ENCODE peak calls at places on chromosomes 13 and 19, in seven cellular contexts. M is colonic mucosa, P is transverse colon, S is small intestine, T is Panc1, Z is neuronal stem cell, O is tibial artery. Q is an unnamed sample. For H3K9me3 and H3K4me1, the result is how much of the 10 kb centered on the place peaks cover.

GRCh38 chr13:112073245-112074138 is 6.5 kb downstream of the SOX1 start:
- DNase-seq in M (no peak), P (no peak), S (no peak), T (no peak), Z (peak), O (no peak), Q (no peak)

GRCh38 chr19:30135797-30136196 is 193.8 kb downstream of the URI1 start:
- DNase-seq in M (no peak), P (no peak), S (no peak), T (no peak), Z (no peak), O (no peak), Q (no peak)

GRCh38 chr13:71249031-71249430 is 618.0 kb downstream of the DACH1 start:
- DNase-seq in M (no peak), P (no peak), S (no peak), T (no peak), Z (no peak), O (no peak), Q (no peak)

GRCh38 chr13:100933841-100934240 is 259.2 kb upstream of the TMTC4 start:
- DNase-seq in M (no peak), P (no peak), S (no peak), T (no peak), Z (no peak), O (no peak), Q (no peak)

GRCh38 chr19:41740415-41741243 is 14.7 kb upstream of the CEACAM6 start:
- DNase-seq in M (no peak), P (no peak), S (peak), T (no peak), Z (no peak), O (no peak), Q (no peak)

GRCh38 chr13:98280176-98280510 is 103.1 kb upstream of the RNF113B start:
- DNase-seq in M (no peak), P (no peak), S (no peak), T (no peak), Z (no peak), O (no peak), Q (no peak)

GRCh38 chr19:11142528-11143171 is 12.9 kb downstream of the SPC24 start:
- DNase-seq in M (peak), P (peak), S (peak), T (peak), Z (peak), O (peak), Q (peak)

GRCh38 chr13:26342898-26343297 is 89.0 kb downstream of the CDK8 start:
- DNase-seq in M (no peak), P (no peak), S (no peak), T (no peak), Z (no peak), O (no peak), Q (no peak)

GRCh38 chr19:40521276-40521675 is 54.5 kb downstream of the SPTBN4 start:
- DNase-seq in M (no peak), P (no peak), S (no peak), T (no peak), Z (no peak), O (no peak), Q (no peak)

GRCh38 chr19:3358919-3359849 is 7.2 kb upstream of the NFIC start:
- DNase-seq in M (peak), P (peak), S (peak), T (no peak), Z (no peak), O (peak), Q (peak)

GRCh38 chr13:26839682-26840081 is 79.1 kb upstream of the GPR12 start:
- DNase-seq in M (no peak), P (no peak), S (no peak), T (no peak), Z (no peak), O (no peak), Q (no peak)

GRCh38 chr19:30731596-30731995 is 359.4 kb downstream of the ZNF536 start:
- DNase-seq in M (no peak), P (no peak), S (no peak), T (no peak), Z (no peak), O (no peak), Q (peak)

GRCh38 chr13:37918116-37919100 is 48.8 kb upstream of the TRPC4 start:
- DNase-seq in M (no peak), P (no peak), S (peak), T (no peak), Z (no peak), O (no peak), Q (no peak)

GRCh38 chr19:9818175-9818733 is 625 bp downstream of the FBXL12 start:
- DNase-seq in M (no peak), P (no peak), S (peak), T (no peak), Z (no peak), O (no peak), Q (no peak)

GRCh38 chr13:49214917-49215376 is 5.2 kb upstream of the MLNR start:
- DNase-seq in M (peak), P (peak), S (peak), T (no peak), Z (no peak), O (no peak), Q (no peak)

GRCh38 chr13:105207586-105208293 is 1327.7 kb downstream of the EFNB2 start:
- DNase-seq in M (no peak), P (no peak), S (no peak), T (no peak), Z (no peak), O (no peak), Q (no peak)

GRCh38 chr13:91721413-91721812 is 323.0 kb downstream of the GPC5 start:
- DNase-seq in M (no peak), P (no peak), S (no peak), T (no peak), Z (no peak), O (no peak), Q (no peak)

GRCh38 chr13:98488736-98489135 is 88.2 kb downstream of the STK24 start:
- DNase-seq in M (no peak), P (no peak), S (no peak), T (no peak), Z (no peak), O (no peak), Q (no peak)

GRCh38 chr13:109734002-109734785 is 52.2 kb downstream of the IRS2 start:
- DNase-seq in M (no peak), P (no peak), S (no peak), T (no peak), Z (no peak), O (no peak), Q (no peak)

GRCh38 chr13:50365683-50366391 is 350.6 kb downstream of the KCNRG start:
- DNase-seq in M (no peak), P (peak), S (peak), T (no peak), Z (no peak), O (no peak), Q (no peak)

GRCh38 chr13:41985788-41986508 is 25.0 kb upstream of the VWA8 start:
- DNase-seq in M (no peak), P (no peak), S (no peak), T (no peak), Z (no peak), O (no peak), Q (no peak)

GRCh38 chr19:18281082-18282020 is at the start of gene JUND:
- DNase-seq in M (peak), P (peak), S (peak), T (no peak), Z (peak), O (peak), Q (peak)

GRCh38 chr13:23570931-23571330 is 719 bp downstream of the TNFRSF19 start:
- DNase-seq in M (no peak), P (no peak), S (no peak), T (no peak), Z (no peak), O (no peak), Q (no peak)

GRCh38 chr19:38852231-38853044 is 2.7 kb upstream of the HNRNPL start:
- DNase-seq in M (peak), P (peak), S (peak), T (no peak), Z (no peak), O (peak), Q (no peak)

GRCh38 chr19:10812902-10813404 is 23.1 kb downstream of the TMED1 start:
- DNase-seq in M (no peak), P (peak), S (no peak), T (no peak), Z (no peak), O (peak), Q (peak)

GRCh38 chr13:98450012-98450411 is 126.9 kb downstream of the STK24 start:
- DNase-seq in M (no peak), P (no peak), S (no peak), T (no peak), Z (no peak), O (no peak), Q (no peak)

GRCh38 chr19:55242517-55242916 is 14.0 kb upstream of the TMEM86B start:
- DNase-seq in M (no peak), P (no peak), S (no peak), T (no peak), Z (no peak), O (no peak), Q (no peak)

GRCh38 chr13:92838786-92839185 is 387.8 kb upstream of the GPC6 start:
- DNase-seq in M (no peak), P (no peak), S (no peak), T (no peak), Z (no peak), O (no peak), Q (no peak)

GRCh38 chr19:53916004-53916403 is 6.9 kb downstream of the CACNG7 start:
- DNase-seq in M (no peak), P (no peak), S (no peak), T (no peak), Z (no peak), O (no peak), Q (no peak)

GRCh38 chr13:27919934-27920676 is at the start of gene PDX1:
- DNase-seq in M (peak), P (peak), S (peak), T (no peak), Z (peak), O (no peak), Q (peak)

GRCh38 chr13:76610819-76611415 is 275.3 kb downstream of the KCTD12 start:
- DNase-seq in M (no peak), P (no peak), S (no peak), T (no peak), Z (no peak), O (no peak), Q (no peak)

GRCh38 chr19:4310247-4311121 is 6.1 kb downstream of the FSD1 start:
- DNase-seq in M (peak), P (peak), S (peak), T (no peak), Z (no peak), O (no peak), Q (no peak)

GRCh38 chr19:48152552-48152951 is 17.6 kb downstream of the LIG1 start:
- DNase-seq in M (peak), P (peak), S (peak), T (no peak), Z (peak), O (peak), Q (peak)

GRCh38 chr19:33100894-33101644 is 20.1 kb downstream of the GPATCH1 start:
- DNase-seq in M (peak), P (peak), S (peak), T (peak), Z (no peak), O (no peak), Q (no peak)

GRCh38 chr19:49894879-49895565 is 1.7 kb downstream of the IL4I1 start:
- DNase-seq in M (no peak), P (no peak), S (no peak), T (no peak), Z (no peak), O (no peak), Q (no peak)

GRCh38 chr19:34990578-34991192 is 9.4 kb upstream of the GRAMD1A start:
- DNase-seq in M (no peak), P (no peak), S (no peak), T (no peak), Z (no peak), O (peak), Q (no peak)

DNA sequence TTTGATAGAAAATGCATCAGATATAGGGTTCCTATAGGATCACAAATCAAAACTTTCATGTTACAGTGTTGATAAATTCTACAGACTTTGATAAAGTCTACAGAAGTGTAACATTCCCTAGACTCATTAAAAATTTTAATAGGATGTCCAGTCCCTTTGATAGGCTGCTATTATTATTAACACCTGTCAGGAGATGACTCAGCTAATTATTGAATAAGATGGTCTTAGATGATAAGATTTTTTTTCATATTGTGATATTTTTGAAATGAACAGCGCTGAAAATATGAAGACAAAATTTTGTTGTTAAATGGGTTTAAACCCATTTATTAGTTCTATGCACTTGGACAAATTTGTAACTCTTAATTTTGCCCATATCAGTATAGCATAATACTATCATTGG is 356.8 kb upstream of the SLITRK1 start:
- DNase-seq in M (no peak), P (no peak), S (no peak), T (no peak), Z (no peak), O (no peak), Q (no peak)
- H3K9me3 ChIP-seq in M (under half), P (under half), S (under half), T (under half), Z (under half), O (under half), Q (under half)

GRCh38 chr13:44312898-44313551 is 60.6 kb upstream of the SERP2 start:
- DNase-seq in M (peak), P (no peak), S (peak), T (peak), Z (no peak), O (no peak), Q (no peak)
- H3K4me1 ChIP-seq in M (under half), P (under half), S (under half), T (under half), Z (under half), O (under half), Q (under half)

DNA sequence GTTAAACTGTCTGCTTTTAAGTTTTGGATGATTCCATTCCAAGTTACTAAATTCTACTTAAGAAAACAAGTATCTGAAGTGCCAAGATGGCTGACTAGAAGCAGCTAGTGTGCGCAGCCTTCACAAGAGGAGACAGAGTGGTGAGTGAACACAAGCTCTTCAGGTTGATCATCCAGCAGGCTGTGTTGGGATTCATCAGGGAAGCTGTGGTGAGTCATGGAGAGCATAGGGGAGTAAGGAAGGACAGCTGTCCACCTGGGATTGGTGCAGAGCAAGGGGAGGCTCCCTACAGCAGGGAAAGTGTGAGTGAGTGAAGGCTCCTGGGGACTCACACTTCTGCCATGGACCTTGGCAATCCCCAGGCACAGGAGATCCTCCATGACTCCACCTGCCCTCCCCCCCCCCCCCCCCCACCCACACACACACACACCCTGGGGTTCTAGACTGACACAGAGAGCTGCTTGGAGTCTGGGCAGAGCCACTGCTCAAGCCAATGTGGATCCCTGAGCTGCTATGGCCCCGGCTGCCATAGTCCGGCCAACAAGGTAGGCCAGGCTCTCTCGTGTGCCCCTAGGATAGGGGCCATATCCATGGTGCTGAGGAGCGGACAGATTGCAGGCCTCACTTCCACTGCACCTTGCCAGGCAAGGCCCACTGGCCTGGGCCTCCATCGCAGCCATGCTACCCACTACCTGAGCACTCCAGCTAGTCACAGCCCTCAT is 23.5 kb downstream of the SLC25A15 start:
- DNase-seq in M (no peak), P (no peak), S (peak), T (no peak), Z (no peak), O (no peak), Q (no peak)
- H3K9me3 ChIP-seq in M (under half), P (under half), S (under half), T (under half), Z (under half), O (under half), Q (under half)

GRCh38 chr19:13116282-13117175 is at the start of gene TRMT1:
- DNase-seq in M (peak), P (peak), S (peak), T (peak), Z (peak), O (peak), Q (peak)

GRCh38 chr19:13119654-13120053 is 1.6 kb downstream of the NACC1 start:
- DNase-seq in M (no peak), P (no peak), S (no peak), T (no peak), Z (no peak), O (no peak), Q (no peak)

GRCh38 chr19:13117772-13118423 is at the start of gene NACC1:
- DNase-seq in M (peak), P (peak), S (peak), T (peak), Z (peak), O (peak), Q (peak)

GRCh38 chr19:13117176-13117771 is 734 bp upstream of the TRMT1 start:
- DNase-seq in M (no peak), P (no peak), S (no peak), T (no peak), Z (no peak), O (no peak), Q (no peak)

DNA sequence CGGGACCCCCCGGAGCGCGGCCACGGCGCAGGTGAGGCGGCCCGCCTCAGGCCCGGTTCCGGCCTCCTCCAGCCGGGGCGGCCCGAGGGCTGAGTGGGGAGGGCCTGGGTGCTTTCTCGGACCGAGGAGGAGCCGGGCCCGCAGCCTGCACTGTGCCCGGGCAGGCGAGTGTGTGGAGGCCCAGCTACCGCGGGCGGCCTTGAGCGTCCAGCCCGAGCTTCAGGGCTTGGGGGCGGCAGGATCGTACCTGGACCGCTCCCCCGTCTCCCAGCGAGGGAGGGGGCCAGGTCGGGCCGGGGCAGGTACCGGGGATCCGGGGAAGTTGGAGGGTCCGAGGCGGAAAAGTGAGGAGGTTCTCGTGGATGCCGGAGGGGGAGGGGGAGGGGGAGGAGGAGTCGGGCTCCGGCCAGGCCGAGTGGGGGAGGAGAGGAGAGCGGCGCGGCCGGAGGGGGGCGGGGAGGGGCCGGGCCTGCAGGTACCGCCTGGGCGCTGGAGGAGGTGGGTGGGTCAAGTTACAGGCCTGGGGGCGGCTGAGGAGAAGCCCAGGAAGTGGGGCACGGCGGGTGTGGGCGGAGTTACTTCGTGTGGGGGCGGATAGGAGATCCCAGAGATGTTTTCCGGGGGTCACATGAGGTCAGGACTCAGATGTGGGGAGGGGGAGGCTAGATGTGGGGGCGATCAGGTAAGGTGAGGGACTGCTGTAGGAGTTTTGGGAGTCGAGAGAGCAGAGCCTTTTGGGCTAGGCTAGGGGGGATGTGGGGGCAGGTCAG is 545 bp downstream of the NACC1 start:
- DNase-seq in M (peak), P (no peak), S (peak), T (no peak), Z (peak), O (no peak), Q (no peak)
- H3K4me1 ChIP-seq in M (under half), P (under half), S (under half), T (under half), Z (under half), O (under half), Q (under half)

DNA sequence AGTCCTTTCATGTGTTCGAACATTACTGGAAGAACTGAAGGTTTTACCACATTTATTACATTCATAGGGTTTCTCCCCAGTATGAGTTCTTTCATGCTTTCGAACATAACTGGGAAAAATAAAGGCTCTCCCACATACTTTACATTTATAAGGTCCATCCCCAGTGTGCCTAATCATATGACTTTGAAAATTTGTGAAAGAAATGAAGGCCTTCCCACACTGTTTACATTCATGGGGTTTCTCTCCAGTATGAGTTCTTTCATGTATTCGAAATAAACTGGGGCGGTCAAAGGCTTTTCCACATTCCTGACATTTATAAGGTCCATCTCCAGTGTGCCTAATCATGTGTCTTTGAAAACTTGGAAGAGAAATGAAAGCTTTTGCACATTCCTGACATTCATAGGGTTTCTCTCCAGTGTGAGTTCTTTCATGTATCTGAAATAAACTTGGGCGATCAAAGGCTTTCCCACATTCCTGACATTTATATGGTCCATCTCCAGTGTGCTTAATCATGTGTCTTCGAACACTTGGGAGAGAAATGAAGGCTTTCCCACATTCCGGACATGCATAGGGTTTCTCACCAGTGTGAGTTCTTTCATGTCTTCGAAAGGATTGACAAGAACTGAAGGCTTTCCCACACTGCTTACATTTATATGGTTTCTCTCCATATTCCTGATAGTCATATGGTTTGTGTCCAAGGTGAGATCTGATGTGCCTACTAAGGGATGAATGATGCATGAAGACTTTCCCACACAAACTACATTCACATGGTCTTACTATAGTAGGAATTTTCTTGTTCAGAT is 24.0 kb downstream of the ZNF564 start:
- DNase-seq in M (no peak), P (no peak), S (peak), T (no peak), Z (no peak), O (no peak), Q (no peak)
- H3K9me3 ChIP-seq in M (under half), P (half or more), S (under half), T (half or more), Z (half or more), O (under half), Q (half or more)

GRCh38 chr19:6010107-6010506 is 32.2 kb upstream of the RANBP3 start:
- DNase-seq in M (no peak), P (no peak), S (no peak), T (no peak), Z (no peak), O (no peak), Q (no peak)
- H3K4me1 ChIP-seq in M (under half), P (under half), S (under half), T (under half), Z (under half), O (under half), Q (under half)

GRCh38 chr19:57620673-57621348 is 6.8 kb downstream of the ZNF134 start:
- DNase-seq in M (no peak), P (no peak), S (no peak), T (no peak), Z (no peak), O (no peak), Q (no peak)
- H3K9me3 ChIP-seq in M (under half), P (half or more), S (under half), T (half or more), Z (half or more), O (under half), Q (under half)

Q was measured in heart right ventricle.